ENCODE peak calls at places on chromosomes 11 and 22, in four cellular contexts. N is HCEC 1CT, E is nucleus accumbens, D is SK-MEL-5. F is an unnamed sample.
A peak's percentile ranks its signal among the peaks of the same experiment; 100 is the strongest.

GRCh38 chr22:43100223-43100622 is 10.3 kb upstream of the BIK start:
- DNase-seq in N (no peak), D (peak; percentile 78), E (no peak), F (no peak)

GRCh38 chr22:19855504-19856409 is 1.1 kb upstream of the GNB1L start:
- DNase-seq in E (no peak), D (peak; percentile 86), N (peak; percentile 58), F (peak; percentile 91)

GRCh38 chr11:65643971-65644370 is 6.1 kb downstream of the SIPA1 start:
- DNase-seq in D (no peak), N (no peak), E (no peak), F (no peak)

GRCh38 chr11:106624377-106624776 is 393.9 kb downstream of the GUCY1A2 start:
- DNase-seq in D (no peak), N (no peak), E (no peak), F (no peak)

GRCh38 chr11:123885570-123885969 is at the start of gene TMEM225:
- DNase-seq in N (no peak), E (no peak), D (no peak), F (peak; percentile 18)

GRCh38 chr11:6365659-6366058 is 24.6 kb upstream of the SMPD1 start:
- DNase-seq in E (no peak), N (no peak), D (no peak), F (no peak)

GRCh38 chr11:45005106-45005505 is 54.4 kb upstream of the TP53I11 start:
- DNase-seq in N (no peak), E (no peak), D (no peak), F (no peak)

GRCh38 chr11:74984730-74985129 is 4.0 kb upstream of the NEU3 start:
- DNase-seq in N (no peak), D (no peak), E (no peak), F (no peak)

GRCh38 chr11:59574932-59575904 is 40.4 kb downstream of the OSBP start:
- DNase-seq in D (no peak), N (no peak), E (no peak), F (no peak)

GRCh38 chr11:47443817-47444216 is 5.1 kb downstream of the RAPSN start:
- DNase-seq in D (no peak), E (no peak), N (no peak), F (no peak)

GRCh38 chr11:4826425-4826824 is 5.3 kb downstream of the OR51F2 start:
- DNase-seq in N (peak; percentile 6), D (peak; percentile 33), E (no peak), F (peak; percentile 59)

F was measured in OCI-M1.